ENCODE peak calls at places on chromosomes 3 and 15, in four cellular contexts. T is heart right ventricle, F is HepG2, H is A549. W is an unnamed sample.

GRCh38 chr3:16300881-16301359 is 35.9 kb downstream of the OXNAD1 start:
- DNase-seq in T (no peak), F (no peak), H (no peak), W (peak; percentile 81)

GRCh38 chr15:37076543-37076942 is 23.8 kb downstream of the MEIS2 start:
- DNase-seq in H (no peak), F (no peak), T (no peak), W (no peak)

GRCh38 chr3:187011915-187012314 is 81.6 kb downstream of the ST6GAL1 start:
- DNase-seq in T (no peak), F (no peak), H (no peak), W (no peak)

GRCh38 chr3:157128771-157129671 is 30.9 kb downstream of the CCNL1 start:
- DNase-seq in F (peak; percentile 40), H (peak; percentile 24), T (peak; percentile 22), W (peak; percentile 48)

GRCh38 chr3:117192888-117193287 is 483.3 kb downstream of the TUSC7 start:
- DNase-seq in F (no peak), T (no peak), H (no peak), W (no peak)

GRCh38 chr3:47762233-47762632 is 19.5 kb downstream of the SMARCC1 start:
- DNase-seq in T (no peak), H (no peak), F (no peak), W (no peak)

GRCh38 chr15:31442203-31443090 is 115.8 kb downstream of the KLF13 start:
- DNase-seq in H (peak; percentile 51), T (peak; percentile 35), F (no peak), W (no peak)

GRCh38 chr3:159620281-159620680 is 368.4 kb upstream of the IL12A start:
- DNase-seq in F (no peak), H (no peak), T (no peak), W (no peak)

GRCh38 chr15:89016549-89017041 is 71.7 kb upstream of the ABHD2 start:
- DNase-seq in T (no peak), H (no peak), F (no peak), W (no peak)

GRCh38 chr3:179652467-179653105 is at the start of gene USP13:
- DNase-seq in F (peak; percentile 51), T (peak; percentile 73), H (peak; percentile 48), W (peak; percentile 70)

GRCh38 chr3:129501630-129502029 is 26.8 kb upstream of the RHO start:
- DNase-seq in T (no peak), H (no peak), F (no peak), W (no peak)

GRCh38 chr3:163368168-163368567 is 1710.1 kb downstream of the SI start:
- DNase-seq in T (no peak), F (no peak), H (no peak), W (no peak)

GRCh38 chr3:100496711-100497261 is 4.4 kb downstream of the TMEM45A start:
- DNase-seq in F (peak; percentile 31), T (no peak), H (no peak), W (no peak)

GRCh38 chr3:134911611-134912604 is 116.8 kb downstream of the EPHB1 start:
- DNase-seq in H (no peak), F (no peak), T (no peak), W (no peak)

GRCh38 chr3:170220871-170221270 is 1.4 kb upstream of the PRKCI start:
- DNase-seq in T (no peak), H (no peak), F (no peak), W (no peak)

GRCh38 chr3:153221748-153222162 is 59.7 kb downstream of the RAP2B start:
- DNase-seq in F (no peak), T (peak; percentile 27), H (no peak), W (peak; percentile 95)

GRCh38 chr15:35427091-35427490 is 118.9 kb downstream of the DPH6 start:
- DNase-seq in H (no peak), T (no peak), F (no peak), W (no peak)

GRCh38 chr15:76158250-76158649 is 98.5 kb downstream of the TMEM266 start:
- DNase-seq in F (no peak), T (no peak), H (no peak), W (no peak)

GRCh38 chr3:138327831-138328230 is 1.8 kb downstream of the NME9 start:
- DNase-seq in F (no peak), H (no peak), T (no peak), W (no peak)

GRCh38 chr15:84804005-84804803 is 13.0 kb upstream of the ALPK3 start:
- DNase-seq in H (no peak), F (no peak), T (no peak), W (no peak)

GRCh38 chr3:23481660-23482278 is 278.6 kb downstream of the UBE2E2 start:
- DNase-seq in F (no peak), T (no peak), H (no peak), W (no peak)

GRCh38 chr3:13063225-13063624 is 10.0 kb downstream of the IQSEC1 start:
- DNase-seq in H (no peak), T (no peak), F (no peak), W (no peak)

GRCh38 chr15:68366314-68366713 is 65.6 kb downstream of the ITGA11 start:
- DNase-seq in F (no peak), H (no peak), T (no peak), W (no peak)

GRCh38 chr3:159458982-159459381 is 529.7 kb upstream of the IL12A start:
- DNase-seq in H (no peak), T (no peak), F (no peak), W (no peak)

GRCh38 chr15:49101536-49101935 is 53.9 kb downstream of the COPS2 start:
- DNase-seq in F (no peak), H (no peak), T (no peak), W (no peak)

GRCh38 chr3:5197022-5197421 is 9.5 kb downstream of the EDEM1 start:
- DNase-seq in H (no peak), F (no peak), T (no peak), W (no peak)

GRCh38 chr3:24763421-24763820 is 268.8 kb upstream of the THRB start:
- DNase-seq in H (no peak), T (no peak), F (no peak), W (no peak)

GRCh38 chr3:3227670-3228069 is 48.2 kb upstream of the CRBN start:
- DNase-seq in H (no peak), F (no peak), T (peak; percentile 16), W (no peak)

GRCh38 chr15:72515591-72516389 is 41.7 kb downstream of the ARIH1 start:
- DNase-seq in T (no peak), F (no peak), H (no peak), W (no peak)

GRCh38 chr3:55562672-55563071 is 75.6 kb upstream of the WNT5A start:
- DNase-seq in T (no peak), H (no peak), F (no peak), W (no peak)

GRCh38 chr15:36364377-36364776 is 215.0 kb upstream of the CDIN1 start:
- DNase-seq in T (no peak), H (no peak), F (no peak), W (no peak)

GRCh38 chr3:16808393-16809107 is 76.2 kb upstream of the PLCL2 start:
- DNase-seq in H (no peak), F (no peak), T (no peak), W (no peak)

DNA sequence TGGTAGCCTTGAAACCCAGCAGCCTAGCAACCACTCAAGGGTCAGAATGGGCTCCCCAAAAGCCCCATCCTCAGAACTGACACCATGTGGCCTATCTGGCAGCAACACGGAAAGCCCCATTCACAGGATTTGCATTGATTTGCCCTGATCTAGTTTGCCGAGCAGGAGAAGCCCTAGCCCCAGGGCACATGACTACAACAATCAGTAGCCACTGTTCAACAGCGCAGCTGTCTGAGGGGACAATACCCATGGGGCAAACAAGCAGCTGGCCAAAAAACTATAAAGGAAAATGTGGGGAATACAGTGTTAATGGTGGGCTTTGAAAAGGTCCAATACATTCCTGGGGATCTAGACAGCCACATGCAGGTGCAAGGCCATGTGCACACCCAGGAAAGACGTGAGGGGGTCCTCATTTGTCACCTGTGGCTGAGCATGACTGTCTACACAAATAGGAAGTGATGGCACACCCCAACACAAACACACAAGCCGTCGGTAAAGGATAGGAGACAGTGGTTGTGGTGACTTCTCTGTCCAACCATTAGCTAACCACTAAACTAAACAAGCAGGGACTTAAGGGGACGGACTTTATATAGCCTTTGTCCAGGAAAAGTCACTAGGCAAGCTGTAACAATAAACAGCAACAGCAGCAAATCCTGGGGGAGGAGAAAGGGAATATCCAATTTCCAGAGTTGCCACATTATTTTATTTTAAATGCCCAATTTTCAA is 113.7 kb downstream of the LRIG1 start:
- DNase-seq in T (no peak), H (no peak), F (no peak), W (no peak)
- H3K4me1 ChIP-seq in T (peaks cover 13% of the 10 kb centered on the region), H (no peaks in the 10 kb centered on the region), F (no peaks in the 10 kb centered on the region), W (peaks cover 38% of the 10 kb centered on the region)

GRCh38 chr15:25182736-25183445 is 228.1 kb downstream of the SNRPN start:
- DNase-seq in F (no peak), H (no peak), T (peak; percentile 10), W (no peak)

GRCh38 chr15:25185156-25185710 is 230.4 kb downstream of the SNRPN start:
- DNase-seq in H (no peak), T (no peak), F (no peak), W (no peak)

GRCh38 chr15:25185791-25186190 is 231.0 kb downstream of the SNRPN start:
- DNase-seq in H (no peak), F (no peak), T (no peak), W (no peak)

GRCh38 chr15:25183581-25184330 is 229.0 kb downstream of the SNRPN start:
- DNase-seq in T (no peak), F (no peak), H (no peak), W (no peak)

GRCh38 chr15:25184356-25185155 is 229.8 kb downstream of the SNRPN start:
- DNase-seq in T (peak; percentile 3), F (no peak), H (no peak), W (no peak)
- H3K9me3 ChIP-seq in T (peaks cover 23% of the 10 kb centered on the region), F (peaks cover 99% of the 10 kb centered on the region), H (no peaks in the 10 kb centered on the region), W (no peaks in the 10 kb centered on the region)

DNA sequence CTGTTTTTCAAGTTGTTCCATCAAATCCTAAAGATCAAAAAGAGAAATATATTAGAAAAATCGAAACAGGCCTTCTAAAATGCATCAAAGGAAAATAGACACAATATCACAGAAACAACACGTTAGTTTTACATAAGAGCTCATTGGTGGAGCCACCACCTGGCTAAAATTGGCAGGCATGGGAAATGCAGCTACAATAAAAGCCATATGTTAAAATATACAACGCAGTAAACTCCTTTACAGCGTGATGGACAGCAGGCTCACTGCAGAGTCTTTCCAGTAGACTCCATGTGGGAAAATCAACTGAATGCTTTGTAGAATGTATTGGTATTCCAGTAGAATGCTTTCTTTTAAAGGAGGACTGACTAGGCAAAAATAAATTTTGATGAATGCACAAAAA is 40.9 kb upstream of the MYO5C start:
- DNase-seq in F (no peak), H (no peak), T (no peak), W (no peak)
- H3K27ac ChIP-seq in F (no peak overlapping the region), H (peak overlapping the region; percentile 80), T (no peak overlapping the region), W (no peak overlapping the region)

DNA sequence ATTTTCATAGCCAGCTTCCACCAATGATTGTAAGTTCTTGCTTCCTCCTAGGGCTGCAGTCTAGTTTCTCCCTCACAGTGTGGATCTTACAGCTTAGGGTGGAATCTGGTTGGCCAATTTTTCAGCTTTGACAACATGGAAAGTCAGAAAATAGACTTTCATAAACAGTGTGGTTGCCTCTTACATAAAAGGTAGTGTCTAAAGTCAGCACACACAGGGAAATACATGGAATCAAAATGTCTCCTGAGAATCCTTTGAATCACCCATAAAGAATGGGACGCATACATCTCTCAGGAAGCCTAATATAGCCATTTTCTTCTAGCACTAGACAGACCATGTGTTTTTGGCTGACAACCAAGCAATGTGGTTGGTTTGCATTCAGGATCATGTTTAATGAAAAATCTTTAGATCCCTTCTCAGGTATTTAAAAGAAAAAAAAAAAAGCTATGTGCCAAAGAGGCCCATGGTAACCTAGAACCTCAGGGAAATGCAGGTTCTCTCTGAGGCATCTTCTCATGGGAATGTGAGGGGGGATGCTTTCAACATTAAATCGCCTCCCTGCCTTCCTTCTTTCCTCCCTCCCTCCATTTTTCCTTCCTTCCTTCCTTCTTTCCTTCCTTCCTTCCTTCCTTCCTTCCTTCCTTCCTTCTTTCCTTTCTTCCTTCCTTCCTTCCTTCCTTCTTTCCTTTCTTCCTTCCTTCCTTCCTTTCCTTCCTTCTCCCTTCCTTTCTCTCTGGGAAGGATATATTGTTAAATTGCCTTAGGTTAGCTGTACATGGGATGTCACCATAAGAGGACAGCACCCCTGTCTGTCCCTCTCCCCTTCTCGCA is 34.3 kb upstream of the ZBTB38 start:
- DNase-seq in T (no peak), F (no peak), H (no peak), W (no peak)
- H3K4me1 ChIP-seq in T (peaks cover 27% of the 10 kb centered on the region), F (peaks cover 57% of the 10 kb centered on the region), H (peaks cover 70% of the 10 kb centered on the region), W (no peaks in the 10 kb centered on the region)

W was measured in CD4-positive, alpha-beta memory T cell.